ENCODE peak calls at places on chromosomes 16 and 17, in four cellular contexts. H, I, D and N are unnamed samples.

GRCh38 chr16:27293343-27293742 is 20.4 kb upstream of the IL4R start:
- DNase-seq in H (no peak), D (no peak), I (no peak), N (no peak)

GRCh38 chr16:35724551-35724950 is 2265.1 kb downstream of the TP53TG3F start:
- DNase-seq in D (no peak), I (no peak), H (no peak), N (no peak)

GRCh38 chr17:44314869-44315661 is 6.7 kb downstream of the RUNDC3A start:
- DNase-seq in H (peak), I (peak), D (peak), N (no peak)

GRCh38 chr16:23134274-23134673 is 15.0 kb downstream of the USP31 start:
- DNase-seq in D (no peak), H (no peak), I (peak), N (no peak)

GRCh38 chr17:40021471-40021961 is 6.3 kb downstream of the CSF3 start:
- DNase-seq in I (no peak), H (no peak), D (peak), N (no peak)

GRCh38 chr17:31736855-31737625 is 122.0 kb downstream of the COPRS start:
- DNase-seq in D (no peak), H (no peak), I (no peak), N (no peak)

GRCh38 chr17:68584904-68585303 is 16.3 kb downstream of the FAM20A start:
- DNase-seq in D (no peak), H (no peak), I (no peak), N (no peak)

GRCh38 chr17:2239882-2240430 is 63.6 kb downstream of the SMG6 start:
- DNase-seq in D (no peak), H (no peak), I (no peak), N (peak)

GRCh38 chr17:30263552-30264333 is 28.0 kb downstream of the BLMH start:
- DNase-seq in I (no peak), D (no peak), H (no peak), N (no peak)

GRCh38 chr17:42266918-42267766 is 9.0 kb downstream of the STAT5B start:
- DNase-seq in H (no peak), I (no peak), D (peak), N (no peak)

GRCh38 chr16:27303256-27304100 is 10.3 kb upstream of the IL4R start:
- DNase-seq in D (no peak), I (no peak), H (no peak), N (no peak)

GRCh38 chr16:70529051-70529777 is 5.6 kb downstream of the SF3B3 start:
- DNase-seq in D (peak), I (peak), H (no peak), N (no peak)

GRCh38 chr17:75691371-75692290 is 24.5 kb downstream of the SAP30BP start:
- DNase-seq in I (no peak), H (no peak), D (no peak), N (no peak)
- TF ChIP-seq USF1 in I (no peak), H (no peak), D (no peak), N (no peak)

DNA sequence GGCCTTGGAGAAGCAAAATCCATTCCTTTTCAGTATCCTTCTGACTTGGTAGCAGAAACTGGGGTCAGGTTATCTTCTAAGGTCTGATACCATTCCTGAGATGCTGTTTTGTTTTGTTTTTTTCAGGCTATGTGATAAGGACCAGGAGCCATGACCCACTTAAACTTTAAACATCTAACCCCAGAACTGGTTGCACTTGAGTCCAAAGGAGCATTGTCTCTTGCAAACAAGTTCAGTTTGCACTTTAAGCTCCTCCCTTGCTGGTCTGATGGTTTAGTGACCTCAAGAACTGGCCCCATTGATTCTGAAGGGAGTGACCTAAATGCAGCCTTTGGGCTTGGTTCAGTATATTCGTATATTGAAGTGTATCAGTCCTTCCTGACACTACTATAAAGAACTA is 75.2 kb downstream of the ERCC4 start:
- DNase-seq in D (no peak), H (no peak), I (no peak), N (no peak)
- TF ChIP-seq USF1 in D (no peak), H (no peak), I (no peak), N (no peak)

GRCh38 chr17:75246404-75246803 is 15.0 kb downstream of the GGA3 start:
- DNase-seq in H (no peak), D (no peak), I (no peak), N (no peak)

GRCh38 chr17:75242461-75243042 is 18.9 kb downstream of the GGA3 start:
- DNase-seq in H (no peak), I (no peak), D (no peak), N (no peak)

GRCh38 chr17:75241996-75242460 is 19.4 kb downstream of the GGA3 start:
- DNase-seq in D (no peak), I (no peak), H (no peak), N (no peak)

GRCh38 chr17:75245011-75245410 is 16.4 kb downstream of the GGA3 start:
- DNase-seq in I (no peak), D (no peak), H (no peak), N (no peak)

GRCh38 chr17:75244133-75244866 is 17.1 kb downstream of the GGA3 start:
- DNase-seq in I (no peak), H (no peak), D (no peak), N (no peak)
- TF ChIP-seq USF1 in I (no peak), H (no peak), D (no peak), N (peak)

DNA sequence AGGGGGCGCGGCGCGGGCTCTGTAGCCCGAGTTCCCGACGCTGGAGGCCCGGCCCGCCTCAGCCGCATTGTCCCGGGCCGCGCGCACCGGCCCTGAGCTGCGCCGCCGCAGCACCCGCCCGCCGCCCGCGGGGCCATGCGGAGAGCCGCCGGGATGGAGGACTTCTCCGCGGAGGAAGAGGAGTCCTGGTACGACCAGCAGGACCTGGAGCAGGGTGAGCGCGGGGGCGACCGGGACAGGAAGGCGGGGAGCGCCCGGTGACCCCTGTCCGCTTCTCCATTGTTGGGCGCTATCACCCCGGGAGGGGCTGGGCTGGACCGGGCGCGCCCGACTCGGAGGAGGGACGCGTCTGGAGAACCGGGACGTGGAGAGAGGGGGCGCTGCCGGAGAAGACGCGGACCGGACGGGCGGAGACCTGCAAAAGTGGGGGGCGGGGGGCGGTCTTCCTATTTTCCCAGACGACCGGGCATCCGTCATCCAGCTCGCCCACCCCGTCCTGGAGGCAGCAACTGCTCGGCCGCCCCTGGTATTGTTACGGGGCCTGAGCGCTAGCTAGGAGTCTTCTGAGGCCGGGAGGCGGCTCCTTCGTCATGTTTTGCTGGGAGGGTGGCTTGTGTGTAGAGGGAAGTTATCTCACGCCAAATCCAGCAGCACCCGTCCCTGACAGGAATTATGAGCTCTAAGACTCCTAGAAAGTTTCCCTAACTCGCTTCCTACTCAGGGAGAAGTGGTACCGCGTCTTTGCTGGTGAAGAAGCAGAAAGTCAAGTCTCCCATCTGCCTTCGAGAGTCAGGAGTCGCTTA is 678 bp downstream of the CDR2L start:
- DNase-seq in I (peak), D (peak), H (peak), N (no peak)
- TF ChIP-seq USF1 in I (no peak), D (no peak), H (no peak), N (no peak)

GRCh38 chr17:37368577-37368976 is 7.2 kb upstream of the C17orf78 start:
- DNase-seq in I (no peak), D (no peak), H (no peak), N (no peak)
- TF ChIP-seq USF1 in I (no peak), D (no peak), H (no peak), N (no peak)

GRCh38 chr17:17823433-17824118 is 13.2 kb downstream of the SREBF1 start:
- DNase-seq in D (peak), H (peak), I (peak), N (no peak)
- TF ChIP-seq USF1 in D (no peak), H (no peak), I (no peak), N (no peak)

GRCh38 chr17:73170921-73171320 is 6.1 kb downstream of the SSTR2 start:
- DNase-seq in H (no peak), D (no peak), I (no peak), N (no peak)
- TF ChIP-seq USF1 in H (no peak), D (no peak), I (no peak), N (no peak)

GRCh38 chr16:10578474-10579316 is 1.7 kb downstream of the EMP2 start:
- DNase-seq in H (no peak), D (no peak), I (no peak), N (no peak)

GRCh38 chr16:10576390-10577304 is 3.8 kb downstream of the EMP2 start:
- DNase-seq in D (no peak), H (no peak), I (no peak), N (no peak)

GRCh38 chr16:10579575-10579964 is 828 bp downstream of the EMP2 start:
- DNase-seq in I (no peak), D (no peak), H (no peak), N (no peak)

GRCh38 chr16:10575506-10576130 is 4.8 kb downstream of the EMP2 start:
- DNase-seq in H (no peak), I (no peak), D (no peak), N (no peak)

GRCh38 chr16:10577305-10578202 is 2.8 kb downstream of the EMP2 start:
- DNase-seq in D (no peak), H (peak), I (peak), N (no peak)
- TF ChIP-seq USF1 in D (no peak), H (no peak), I (no peak), N (no peak)

GRCh38 chr17:34997355-34997862 is 17.1 kb downstream of the LIG3 start:
- DNase-seq in I (no peak), H (no peak), D (no peak), N (no peak)
- TF ChIP-seq USF1 in I (no peak), H (no peak), D (no peak), N (no peak)

GRCh38 chr17:72413077-72414031 is 292.5 kb downstream of the SOX9 start:
- DNase-seq in H (no peak), I (no peak), D (no peak), N (no peak)
- TF ChIP-seq USF1 in H (no peak), I (no peak), D (no peak), N (no peak)